ENCODE peak calls at places on chromosome 11, in nine cellular contexts. One of them, this sample, is unnamed.

GRCh38 chr11:111549196-111549868 is 8.8 kb downstream of the LAYN start:
- DNase-seq in NCI-H146: no peak
- DNase-seq in HFF-Myc: no peak
- DNase-seq in cardiac fibroblast: no peak
- DNase-seq in mesendoderm: no peak
- DNase-seq in thoracic aorta: no peak
- DNase-seq in aorta: no peak
- DNase-seq in activated T-cell treated with anti-CD3 and anti-CD28 coated beads, Interleukin-2, amount 50 U/mL, for 4 hours: no peak
- DNase-seq in activated naive CD8-positive, alpha-beta T cell treated with anti-CD3 and anti-CD28 coated beads, Interleukin-2, amount 50 U/mL, for 24 hours: no peak
- DNase-seq in this sample: no peak

GRCh38 chr11:68598816-68599653 is 85.3 kb upstream of the GAL start:
- DNase-seq in NCI-H146: no peak
- DNase-seq in HFF-Myc: no peak
- DNase-seq in cardiac fibroblast: no peak
- DNase-seq in mesendoderm: no peak
- DNase-seq in thoracic aorta: no peak
- DNase-seq in aorta: no peak
- DNase-seq in activated T-cell treated with anti-CD3 and anti-CD28 coated beads, Interleukin-2, amount 50 U/mL, for 4 hours: no peak
- DNase-seq in activated naive CD8-positive, alpha-beta T cell treated with anti-CD3 and anti-CD28 coated beads, Interleukin-2, amount 50 U/mL, for 24 hours: no peak
- DNase-seq in this sample: no peak

GRCh38 chr11:110490886-110491285 is 61.1 kb downstream of the FDX1 start:
- DNase-seq in NCI-H146: no peak
- DNase-seq in HFF-Myc: peak
- DNase-seq in cardiac fibroblast: peak
- DNase-seq in mesendoderm: peak
- DNase-seq in thoracic aorta: no peak
- DNase-seq in aorta: no peak
- DNase-seq in activated T-cell treated with anti-CD3 and anti-CD28 coated beads, Interleukin-2, amount 50 U/mL, for 4 hours: no peak
- DNase-seq in activated naive CD8-positive, alpha-beta T cell treated with anti-CD3 and anti-CD28 coated beads, Interleukin-2, amount 50 U/mL, for 24 hours: no peak
- DNase-seq in this sample: no peak

GRCh38 chr11:121426476-121427454 is 25.3 kb upstream of the SORL1 start:
- DNase-seq in NCI-H146: peak
- DNase-seq in HFF-Myc: no peak
- DNase-seq in cardiac fibroblast: no peak
- DNase-seq in mesendoderm: peak
- DNase-seq in thoracic aorta: no peak
- DNase-seq in aorta: peak
- DNase-seq in activated T-cell treated with anti-CD3 and anti-CD28 coated beads, Interleukin-2, amount 50 U/mL, for 4 hours: peak
- DNase-seq in activated naive CD8-positive, alpha-beta T cell treated with anti-CD3 and anti-CD28 coated beads, Interleukin-2, amount 50 U/mL, for 24 hours: peak
- DNase-seq in this sample: no peak

GRCh38 chr11:46026616-46027293 is 94.5 kb downstream of the PHF21A start:
- DNase-seq in NCI-H146: no peak
- DNase-seq in HFF-Myc: no peak
- DNase-seq in cardiac fibroblast: peak
- DNase-seq in mesendoderm: no peak
- DNase-seq in thoracic aorta: no peak
- DNase-seq in aorta: no peak
- DNase-seq in activated T-cell treated with anti-CD3 and anti-CD28 coated beads, Interleukin-2, amount 50 U/mL, for 4 hours: no peak
- DNase-seq in activated naive CD8-positive, alpha-beta T cell treated with anti-CD3 and anti-CD28 coated beads, Interleukin-2, amount 50 U/mL, for 24 hours: no peak
- DNase-seq in this sample: no peak

GRCh38 chr11:112590778-112591177 is 330.1 kb upstream of the PLET1 start:
- DNase-seq in NCI-H146: no peak
- DNase-seq in HFF-Myc: no peak
- DNase-seq in cardiac fibroblast: peak
- DNase-seq in mesendoderm: no peak
- DNase-seq in thoracic aorta: no peak
- DNase-seq in aorta: no peak
- DNase-seq in activated T-cell treated with anti-CD3 and anti-CD28 coated beads, Interleukin-2, amount 50 U/mL, for 4 hours: no peak
- DNase-seq in activated naive CD8-positive, alpha-beta T cell treated with anti-CD3 and anti-CD28 coated beads, Interleukin-2, amount 50 U/mL, for 24 hours: no peak
- DNase-seq in this sample: no peak

GRCh38 chr11:59097113-59097708 is 9.8 kb upstream of the FAM111B start:
- DNase-seq in NCI-H146: peak
- DNase-seq in HFF-Myc: peak
- DNase-seq in cardiac fibroblast: peak
- DNase-seq in mesendoderm: peak
- DNase-seq in thoracic aorta: no peak
- DNase-seq in aorta: peak
- DNase-seq in activated T-cell treated with anti-CD3 and anti-CD28 coated beads, Interleukin-2, amount 50 U/mL, for 4 hours: peak
- DNase-seq in activated naive CD8-positive, alpha-beta T cell treated with anti-CD3 and anti-CD28 coated beads, Interleukin-2, amount 50 U/mL, for 24 hours: peak
- DNase-seq in this sample: peak

GRCh38 chr11:94007426-94007825 is 13.7 kb upstream of the HEPHL1 start:
- DNase-seq in NCI-H146: no peak
- DNase-seq in HFF-Myc: no peak
- DNase-seq in cardiac fibroblast: no peak
- DNase-seq in mesendoderm: no peak
- DNase-seq in thoracic aorta: no peak
- DNase-seq in aorta: no peak
- DNase-seq in activated T-cell treated with anti-CD3 and anti-CD28 coated beads, Interleukin-2, amount 50 U/mL, for 4 hours: no peak
- DNase-seq in activated naive CD8-positive, alpha-beta T cell treated with anti-CD3 and anti-CD28 coated beads, Interleukin-2, amount 50 U/mL, for 24 hours: no peak
- DNase-seq in this sample: no peak

GRCh38 chr11:70399681-70400112 is 1.4 kb downstream of the CTTN start:
- DNase-seq in NCI-H146: no peak
- DNase-seq in HFF-Myc: peak
- DNase-seq in cardiac fibroblast: peak
- DNase-seq in mesendoderm: peak
- DNase-seq in thoracic aorta: peak
- DNase-seq in aorta: peak
- DNase-seq in activated T-cell treated with anti-CD3 and anti-CD28 coated beads, Interleukin-2, amount 50 U/mL, for 4 hours: no peak
- DNase-seq in activated naive CD8-positive, alpha-beta T cell treated with anti-CD3 and anti-CD28 coated beads, Interleukin-2, amount 50 U/mL, for 24 hours: peak
- DNase-seq in this sample: no peak

This sample was measured in stimulated activated effector memory CD8-positive, alpha-beta T cell treated with anti-CD3 and anti-CD28 coated beads, Interleukin-12 subunit alpha, Interleukin-12 subunit beta, amount 100 ng/mL, for 72 hours.